ENCODE peak calls at places on chromosome 13, in four cellular contexts. B, S, G and P are unnamed samples.

GRCh38 chr13:47661076-47661475 is 340.0 kb downstream of the SUCLA2 start:
- DNase-seq in S (no peak), G (no peak), B (no peak), P (no peak)

GRCh38 chr13:41456768-41457588 is at the start of gene RGCC:
- DNase-seq in B (peak), S (peak), G (peak), P (peak)

GRCh38 chr13:68304287-68304893 is 1074.3 kb upstream of the PCDH9 start:
- DNase-seq in B (no peak), S (peak), G (no peak), P (no peak)

GRCh38 chr13:102090532-102090931 is 311.3 kb downstream of the FGF14 start:
- DNase-seq in G (no peak), S (no peak), B (no peak), P (no peak)

GRCh38 chr13:80946008-80946802 is 605.3 kb upstream of the SPRY2 start:
- DNase-seq in S (no peak), B (no peak), G (no peak), P (no peak)

GRCh38 chr13:25375727-25376358 is 4.1 kb downstream of the ATP8A2 start:
- DNase-seq in S (peak), B (no peak), G (no peak), P (no peak)

GRCh38 chr13:107250626-107251025 is 682.7 kb upstream of the ARGLU1 start:
- DNase-seq in G (no peak), B (no peak), S (no peak), P (no peak)

GRCh38 chr13:41317243-41317642 is 6.2 kb downstream of the NAA16 start:
- DNase-seq in G (no peak), S (no peak), B (no peak), P (no peak)

GRCh38 chr13:46797468-46798237 is 692 bp upstream of the ESD start:
- DNase-seq in S (no peak), G (peak), B (no peak), P (no peak)

GRCh38 chr13:101305981-101306411 is 110.3 kb downstream of the NALCN start:
- DNase-seq in S (no peak), B (no peak), G (no peak), P (no peak)

GRCh38 chr13:59490651-59491050 is 673.1 kb downstream of the DIAPH3 start:
- DNase-seq in B (no peak), G (no peak), S (no peak), P (no peak)

GRCh38 chr13:100298116-100298681 is 209.3 kb downstream of the PCCA start:
- DNase-seq in G (no peak), S (no peak), B (no peak), P (no peak)

GRCh38 chr13:63910406-63910957 is 2494.8 kb upstream of the PCDH20 start:
- DNase-seq in G (no peak), S (peak), B (no peak), P (no peak)

GRCh38 chr13:46553886-46554855 is 1.2 kb downstream of the LRCH1 start:
- DNase-seq in S (peak), B (peak), G (peak), P (peak)

GRCh38 chr13:85812282-85812681 is 13.1 kb upstream of the SLITRK6 start:
- DNase-seq in S (no peak), B (no peak), G (no peak), P (no peak)

GRCh38 chr13:46728777-46729176 is 68.2 kb downstream of the ESD start:
- DNase-seq in S (peak), G (no peak), B (no peak), P (no peak)

GRCh38 chr13:28423010-28423409 is 71.9 kb downstream of the FLT1 start:
- DNase-seq in S (no peak), B (no peak), G (no peak), P (peak)

GRCh38 chr13:101690871-101691270 is 238.4 kb downstream of the ITGBL1 start:
- DNase-seq in S (no peak), B (no peak), G (no peak), P (no peak)

GRCh38 chr13:22091971-22092300 is 421.1 kb downstream of the FGF9 start:
- DNase-seq in S (no peak), G (no peak), B (no peak), P (no peak)

GRCh38 chr13:46559272-46559805 is 6.4 kb downstream of the LRCH1 start:
- DNase-seq in B (no peak), S (no peak), G (no peak), P (no peak)

GRCh38 chr13:31234729-31235128 is 35.0 kb downstream of the B3GLCT start:
- DNase-seq in G (no peak), S (no peak), B (no peak), P (no peak)

GRCh38 chr13:73715910-73716257 is 418.3 kb downstream of the KLF12 start:
- DNase-seq in S (no peak), B (no peak), G (no peak), P (no peak)

GRCh38 chr13:22505489-22505888 is 675.3 kb upstream of the SGCG start:
- DNase-seq in S (no peak), B (no peak), G (no peak), P (no peak)

GRCh38 chr13:108200781-108201398 is 14.4 kb downstream of the LIG4 start:
- DNase-seq in B (no peak), G (no peak), S (no peak), P (no peak)

GRCh38 chr13:43389573-43389972 is 366.2 kb downstream of the DNAJC15 start:
- DNase-seq in G (no peak), S (no peak), B (no peak), P (no peak)

GRCh38 chr13:28089065-28089464 is 11.3 kb downstream of the FLT3 start:
- DNase-seq in S (no peak), G (no peak), B (no peak), P (no peak)

GRCh38 chr13:31023126-31023525 is 90.7 kb downstream of the TEX26 start:
- DNase-seq in B (no peak), S (no peak), G (no peak), P (no peak)

GRCh38 chr13:29808264-29808663 is 42.2 kb downstream of the UBL3 start:
- DNase-seq in S (no peak), B (no peak), G (no peak), P (no peak)

GRCh38 chr13:89554801-89555200 is 1792.7 kb upstream of the MIR17HG start:
- DNase-seq in G (no peak), S (no peak), B (no peak), P (no peak)

GRCh38 chr13:46905249-46905648 is 8.4 kb upstream of the HTR2A start:
- DNase-seq in B (no peak), G (no peak), S (no peak), P (no peak)

GRCh38 chr13:20703785-20704458 is 423 bp downstream of the IL17D start:
- DNase-seq in G (peak), S (peak), B (no peak), P (peak)

GRCh38 chr13:57557979-57558529 is 73.5 kb upstream of the PCDH17 start:
- DNase-seq in S (no peak), B (no peak), G (no peak), P (no peak)
- TF ChIP-seq CTCF in S (peak), B (no peak), G (no peak), P (no peak)

DNA sequence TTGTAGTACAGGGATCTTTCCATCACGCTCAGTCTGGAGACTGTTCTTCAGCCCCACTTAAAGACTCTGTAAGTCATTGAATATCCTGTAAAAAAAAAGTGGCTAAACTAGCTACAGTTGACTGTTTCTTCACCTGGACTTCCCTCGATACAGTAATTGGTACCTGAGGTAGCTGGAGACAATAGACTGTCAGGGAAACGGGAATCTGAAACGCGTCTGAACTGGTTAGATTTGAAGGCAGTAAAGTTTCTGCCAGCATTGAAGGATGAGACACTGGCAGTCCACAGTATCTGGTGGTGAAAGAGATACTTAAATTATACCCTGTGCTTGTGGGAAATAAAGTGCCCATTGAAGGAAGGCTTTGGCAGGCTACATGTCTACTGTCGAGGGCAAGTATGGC is 550.5 kb downstream of the IRS2 start:
- DNase-seq in G (no peak), B (no peak), S (no peak), P (no peak)
- TF ChIP-seq CTCF in G (no peak), B (no peak), S (no peak), P (no peak)

GRCh38 chr13:111114362-111115050 is 604 bp upstream of the ARHGEF7 start:
- DNase-seq in G (peak), B (peak), S (peak), P (peak)

GRCh38 chr13:111116830-111117229 is 1.7 kb downstream of the ARHGEF7 start:
- DNase-seq in G (no peak), B (no peak), S (no peak), P (no peak)

GRCh38 chr13:111117289-111117688 is 2.2 kb downstream of the ARHGEF7 start:
- DNase-seq in S (no peak), G (no peak), B (no peak), P (no peak)

GRCh38 chr13:111115051-111115840 is at the start of gene ARHGEF7:
- DNase-seq in G (peak), S (peak), B (no peak), P (no peak)

DNA sequence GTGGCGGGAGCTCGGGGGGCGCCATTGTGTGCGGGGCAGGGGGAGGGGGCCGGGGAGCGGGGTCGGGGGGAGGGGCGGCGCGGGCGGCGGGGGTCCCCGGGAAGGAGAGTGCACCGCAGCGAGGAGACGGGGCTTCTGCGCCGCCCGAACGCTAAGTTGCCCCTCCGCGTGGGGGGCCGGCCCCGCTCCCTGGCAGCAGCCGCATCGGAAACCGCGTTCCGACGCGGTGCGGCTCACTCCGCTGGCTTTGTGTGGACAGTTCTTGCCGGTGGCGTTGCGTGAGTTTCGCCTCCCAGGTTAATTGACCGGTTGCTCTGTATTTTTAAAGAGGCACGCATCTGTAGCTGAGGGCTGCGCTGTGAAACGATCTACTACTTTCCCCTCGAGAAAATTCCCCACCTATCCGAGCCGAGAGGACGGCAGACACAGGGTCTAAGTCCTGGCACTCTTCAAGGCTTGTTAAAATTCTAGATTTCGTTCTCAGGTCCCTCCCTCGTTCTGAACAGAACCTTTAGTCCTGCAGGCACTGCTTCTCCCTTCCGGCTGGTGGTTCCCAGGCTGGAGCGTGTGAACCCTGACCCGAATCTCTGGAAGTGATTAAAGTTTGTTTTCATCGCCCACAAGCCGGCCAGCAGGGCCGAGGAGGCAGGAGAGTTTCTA is 861 bp downstream of the ARHGEF7 start:
- DNase-seq in B (no peak), G (peak), S (peak), P (peak)
- TF ChIP-seq CTCF in B (no peak), G (peak), S (no peak), P (no peak)

GRCh38 chr13:60654405-60654804 is 257.4 kb downstream of the TDRD3 start:
- DNase-seq in S (peak), G (peak), B (no peak), P (no peak)
- TF ChIP-seq CTCF in S (no peak), G (no peak), B (peak), P (no peak)

DNA sequence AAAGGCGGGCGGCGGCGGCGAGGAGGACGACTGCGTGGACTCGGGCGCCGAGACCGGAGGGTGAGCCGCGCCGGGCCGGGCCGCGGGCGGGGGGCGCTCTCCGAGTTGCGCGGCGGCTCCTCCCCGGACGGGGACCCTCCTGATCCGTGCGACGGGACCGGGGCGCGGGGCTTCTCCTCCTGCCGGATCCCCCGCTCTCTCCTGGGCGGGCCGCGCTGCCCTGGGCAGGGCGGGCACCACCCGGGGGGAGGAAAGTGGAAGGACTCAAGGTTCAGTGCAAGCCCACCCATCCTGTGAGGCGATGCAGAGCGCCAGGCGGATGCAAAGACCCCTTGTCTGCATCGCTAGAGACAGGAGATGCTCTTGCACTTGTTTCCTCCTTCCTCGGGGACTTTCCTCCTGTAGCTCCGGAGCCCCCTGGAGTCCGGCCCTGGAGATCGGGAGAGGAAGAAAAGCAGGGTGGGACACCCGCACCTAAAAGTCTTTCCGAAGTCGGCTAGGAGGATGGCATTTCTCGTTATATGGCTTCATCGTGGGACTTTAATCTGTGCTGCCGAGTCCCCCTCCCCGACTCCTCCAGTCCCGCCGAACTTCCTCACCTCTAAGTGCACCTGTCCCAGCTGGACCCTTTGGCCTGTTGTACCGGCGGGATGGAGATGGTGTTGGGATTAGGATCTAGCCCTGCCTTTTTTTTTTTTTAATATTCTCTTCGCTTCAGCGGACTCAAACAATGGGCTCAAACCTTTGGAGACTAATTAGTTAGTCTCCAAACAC is 499 bp downstream of the FAM124A start:
- DNase-seq in S (peak), G (no peak), B (no peak), P (no peak)
- TF ChIP-seq CTCF in S (no peak), G (no peak), B (no peak), P (no peak)

DNA sequence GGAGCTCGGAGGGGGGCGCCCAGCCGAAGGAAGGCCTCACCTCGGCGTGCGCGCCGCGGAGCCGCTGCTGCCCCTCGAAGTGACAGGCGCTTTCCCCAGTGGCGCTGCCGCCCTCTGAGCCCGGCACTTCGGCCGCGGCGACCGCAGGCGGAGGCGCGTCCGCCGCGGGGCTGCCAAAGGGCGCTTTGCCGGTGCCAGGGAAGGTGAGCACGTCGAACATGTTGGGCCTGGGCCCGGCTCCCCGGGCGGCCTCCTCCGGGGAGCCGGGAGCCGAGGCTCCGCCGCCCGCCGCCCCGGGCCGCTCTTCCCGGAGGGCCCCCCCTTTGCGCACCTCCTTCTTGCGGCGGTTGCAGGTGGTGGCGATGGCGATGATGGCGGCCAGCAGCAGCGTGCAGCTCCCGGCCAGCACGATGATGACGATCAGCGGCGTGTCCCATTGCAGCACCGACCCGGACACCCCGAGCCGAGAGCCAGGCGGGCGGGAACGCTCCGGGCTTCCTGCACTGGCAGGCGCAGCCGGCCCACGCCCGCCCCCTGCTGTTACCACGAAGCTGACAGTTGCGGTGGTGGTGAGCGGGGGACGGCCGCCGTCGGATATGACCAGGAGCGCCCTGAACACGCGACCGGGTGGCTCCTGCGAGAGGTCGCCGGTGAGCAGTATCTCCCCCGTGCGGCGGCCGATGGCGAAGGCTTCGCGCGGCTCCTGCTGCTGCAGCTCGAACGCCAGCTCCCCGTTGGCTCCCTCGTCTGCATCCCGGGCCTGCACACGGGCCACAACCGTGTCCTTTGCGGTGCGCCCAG is 2.5 kb downstream of the PCDH8 start:
- DNase-seq in S (peak), B (no peak), G (no peak), P (no peak)
- TF ChIP-seq CTCF in S (peak), B (no peak), G (no peak), P (no peak)

GRCh38 chr13:71240906-71241305 is 626.1 kb downstream of the DACH1 start:
- DNase-seq in B (no peak), G (no peak), S (no peak), P (no peak)
- TF ChIP-seq CTCF in B (no peak), G (peak), S (no peak), P (no peak)

GRCh38 chr13:39602614-39603366 is at the start of gene LHFPL6:
- DNase-seq in G (peak), S (peak), B (peak), P (peak)

GRCh38 chr13:39602277-39602613 is 748 bp downstream of the LHFPL6 start:
- DNase-seq in B (no peak), S (no peak), G (no peak), P (no peak)

GRCh38 chr13:39599842-39600241 is 3.2 kb downstream of the LHFPL6 start:
- DNase-seq in G (no peak), S (no peak), B (no peak), P (no peak)

GRCh38 chr13:39601636-39602035 is 1.4 kb downstream of the LHFPL6 start:
- DNase-seq in S (no peak), G (no peak), B (no peak), P (no peak)

DNA sequence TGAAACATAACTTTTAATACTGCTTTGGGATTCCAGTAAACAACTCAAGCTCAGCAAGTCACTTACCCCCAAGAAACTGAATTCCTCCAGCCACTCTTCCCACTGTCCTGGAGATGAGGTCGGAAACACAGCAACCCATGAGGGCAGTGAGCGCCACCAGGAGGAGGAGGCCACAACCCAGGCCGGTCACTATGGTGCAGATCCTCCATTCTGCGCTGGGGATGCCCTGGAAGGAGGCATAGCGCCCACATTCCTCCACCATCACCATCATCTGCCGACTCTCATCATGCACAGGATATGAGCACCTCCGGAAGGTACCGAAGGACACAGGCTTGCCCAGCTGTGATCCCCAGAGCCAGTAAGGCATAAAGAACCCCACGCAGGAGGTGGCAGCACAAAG is 2.2 kb downstream of the LHFPL6 start:
- DNase-seq in S (peak), B (peak), G (no peak), P (no peak)
- TF ChIP-seq CTCF in S (no peak), B (peak), G (no peak), P (no peak)